ENCODE peak calls at places on chromosome 11, in seven cellular contexts. One of them, this sample, is unnamed.

GRCh38 chr11:122690292-122690691 is 34.8 kb downstream of the UBASH3B start:
- DNase-seq in GM04504: no peak
- DNase-seq in iPS DF 6.9: no peak
- DNase-seq in NCI-H1930: no peak
- DNase-seq in fibroblast of the aortic adventitia: no peak
- DNase-seq in amniotic epithelial cell: no peak
- DNase-seq in occipital lobe: no peak
- DNase-seq in this sample: no peak

GRCh38 chr11:77175869-77176539 is 48.0 kb downstream of the MYO7A start:
- DNase-seq in amniotic epithelial cell: peak
- DNase-seq in NCI-H1930: no peak
- DNase-seq in GM04504: no peak
- DNase-seq in occipital lobe: no peak
- DNase-seq in fibroblast of the aortic adventitia: no peak
- DNase-seq in iPS DF 6.9: no peak
- DNase-seq in this sample: no peak

GRCh38 chr11:66563832-66564231 is 4.6 kb downstream of the CTSF start:
- DNase-seq in NCI-H1930: no peak
- DNase-seq in occipital lobe: no peak
- DNase-seq in amniotic epithelial cell: no peak
- DNase-seq in GM04504: no peak
- DNase-seq in iPS DF 6.9: no peak
- DNase-seq in fibroblast of the aortic adventitia: no peak
- DNase-seq in this sample: no peak

GRCh38 chr11:34846467-34846866 is 69.7 kb downstream of the APIP start:
- DNase-seq in iPS DF 6.9: no peak
- DNase-seq in occipital lobe: no peak
- DNase-seq in NCI-H1930: no peak
- DNase-seq in fibroblast of the aortic adventitia: no peak
- DNase-seq in amniotic epithelial cell: no peak
- DNase-seq in GM04504: no peak
- DNase-seq in this sample: no peak

GRCh38 chr11:85517272-85517671 is 109.9 kb downstream of the DLG2 start:
- DNase-seq in iPS DF 6.9: no peak
- DNase-seq in GM04504: no peak
- DNase-seq in occipital lobe: no peak
- DNase-seq in amniotic epithelial cell: no peak
- DNase-seq in NCI-H1930: no peak
- DNase-seq in fibroblast of the aortic adventitia: no peak
- DNase-seq in this sample: no peak

GRCh38 chr11:19421134-19421533 is 180.4 kb upstream of the E2F8 start:
- DNase-seq in iPS DF 6.9: no peak
- DNase-seq in occipital lobe: no peak
- DNase-seq in GM04504: no peak
- DNase-seq in NCI-H1930: no peak
- DNase-seq in amniotic epithelial cell: no peak
- DNase-seq in fibroblast of the aortic adventitia: no peak
- DNase-seq in this sample: no peak

GRCh38 chr11:127950162-127950561 is 637.2 kb downstream of the ETS1 start:
- DNase-seq in GM04504: no peak
- DNase-seq in NCI-H1930: no peak
- DNase-seq in iPS DF 6.9: no peak
- DNase-seq in fibroblast of the aortic adventitia: no peak
- DNase-seq in occipital lobe: no peak
- DNase-seq in amniotic epithelial cell: no peak
- DNase-seq in this sample: no peak

GRCh38 chr11:75069473-75069872 is 27.2 kb downstream of the OR2AT4 start:
- DNase-seq in NCI-H1930: no peak
- DNase-seq in fibroblast of the aortic adventitia: no peak
- DNase-seq in iPS DF 6.9: no peak
- DNase-seq in amniotic epithelial cell: no peak
- DNase-seq in occipital lobe: no peak
- DNase-seq in GM04504: no peak
- DNase-seq in this sample: no peak

This sample was measured in WERI-Rb-1.